ENCODE peak calls at places on chromosomes 7 and 10, in eight cellular contexts. K is T-helper 2 cell; I is substantia nigra; J is hepatic stellate cell; E is activated naive CD4-positive, alpha-beta T cell; D is sigmoid colon; M is activated gamma-delta T cell treated with Interleukin-2 at 50 U/mL for 16 hours; U is CD4-positive, alpha-beta T cell. V is an unnamed sample.

GRCh38 chr10:122295423-122295947 is 24.4 kb downstream of the BTBD16 start:
- DNase-seq in E (no peak), M (no peak), U (no peak), K (no peak), I (no peak), J (no peak), D (no peak), V (no peak)

GRCh38 chr10:64071218-64071617 is 550.0 kb downstream of the REEP3 start:
- DNase-seq in I (no peak), D (no peak), K (no peak), M (no peak), J (no peak), U (no peak), E (no peak), V (no peak)

GRCh38 chr7:90698616-90699015 is 102.5 kb downstream of the CDK14 start:
- DNase-seq in M (no peak), D (no peak), K (no peak), J (no peak), E (no peak), I (no peak), U (no peak), V (no peak)

GRCh38 chr10:101769541-101770180 is 6.3 kb downstream of the FGF8 start:
- DNase-seq in E (no peak), J (no peak), K (no peak), U (no peak), I (no peak), M (no peak), D (peak; percentile 39), V (no peak)

GRCh38 chr10:97640174-97640867 is at the start of gene PI4K2A:
- DNase-seq in I (peak; percentile 97), E (peak; percentile 97), K (peak; percentile 93), M (peak; percentile 98), D (peak; percentile 99), U (peak; percentile 97), J (peak; percentile 98), V (peak; percentile 98)

GRCh38 chr10:90458571-90458970 is 399.3 kb downstream of the HTR7 start:
- DNase-seq in U (no peak), D (no peak), K (no peak), M (no peak), I (no peak), J (no peak), E (no peak), V (no peak)

GRCh38 chr7:131556055-131556911 is at the start of gene PODXL:
- DNase-seq in J (peak; percentile 90), D (peak; percentile 85), K (peak; percentile 18), E (no peak), I (peak; percentile 31), U (peak; percentile 4), M (peak; percentile 44), V (peak; percentile 57)

GRCh38 chr7:157124655-157125054 is 14.1 kb upstream of the UBE3C start:
- DNase-seq in D (no peak), E (no peak), I (no peak), M (no peak), J (no peak), U (no peak), K (no peak), V (no peak)

GRCh38 chr7:47610506-47611044 is 28.7 kb upstream of the TNS3 start:
- DNase-seq in K (no peak), J (peak; percentile 50), E (no peak), U (no peak), I (no peak), D (no peak), M (no peak), V (no peak)

GRCh38 chr7:145692237-145692950 is 424.2 kb upstream of the CNTNAP2 start:
- DNase-seq in D (no peak), M (no peak), J (no peak), I (no peak), K (no peak), U (no peak), E (no peak), V (no peak)

GRCh38 chr10:47104786-47105385 is 193.7 kb downstream of the PTPN20 start:
- DNase-seq in J (no peak), D (no peak), E (no peak), K (no peak), U (no peak), M (no peak), I (no peak), V (no peak)